ENCODE peak calls at places on chromosomes 11 and 22, in six cellular contexts. F is NAMALWA; Z is body of pancreas; N is fibroblast of the aortic adventitia; J is stimulated activated naive CD4-positive, alpha-beta T cell; H is AG04450. Y is an unnamed sample.

GRCh38 chr22:38490915-38491314 is 15.2 kb downstream of the DDX17 start:
- DNase-seq in Z (peak; percentile 83), J (no peak), H (peak; percentile 54), F (no peak), N (peak; percentile 62), Y (no peak)

GRCh38 chr22:20786536-20786979 is 12.6 kb downstream of the SERPIND1 start:
- DNase-seq in J (no peak), F (no peak), Z (peak; percentile 42), H (no peak), N (no peak), Y (no peak)

GRCh38 chr11:17991799-17992433 is 20.9 kb downstream of the SERGEF start:
- DNase-seq in H (peak; percentile 36), F (peak; percentile 73), N (peak; percentile 72), J (peak; percentile 53), Z (peak; percentile 50), Y (peak; percentile 38)

GRCh38 chr11:44893250-44894216 is 57.1 kb downstream of the TP53I11 start:
- DNase-seq in H (no peak), J (no peak), F (no peak), N (no peak), Z (no peak), Y (no peak)

GRCh38 chr11:77377734-77378133 is 76.2 kb upstream of the GDPD4 start:
- DNase-seq in Z (no peak), N (no peak), F (no peak), J (no peak), H (no peak), Y (no peak)

GRCh38 chr11:834371-835316 is 1.9 kb downstream of the CD151 start:
- DNase-seq in Z (peak; percentile 93), F (no peak), N (peak; percentile 58), H (no peak), J (no peak), Y (no peak)

GRCh38 chr11:78727816-78728215 is 153.2 kb upstream of the NARS2 start:
- DNase-seq in H (no peak), F (no peak), Z (no peak), N (no peak), J (no peak), Y (no peak)

GRCh38 chr11:57276857-57277505 is 39.9 kb upstream of the APLNR start:
- DNase-seq in J (no peak), Z (no peak), N (peak; percentile 65), F (peak; percentile 7), H (no peak), Y (no peak)

GRCh38 chr11:65500262-65501004 is 1.6 kb downstream of the MALAT1 start:
- DNase-seq in J (peak; percentile 60), Z (peak; percentile 59), H (no peak), N (peak; percentile 78), F (peak; percentile 64), Y (peak; percentile 53)

GRCh38 chr11:16167706-16168487 is 188.4 kb downstream of the SOX6 start:
- DNase-seq in Z (no peak), F (no peak), J (no peak), N (no peak), H (no peak), Y (no peak)

GRCh38 chr22:50233223-50233622 is 11.6 kb downstream of the TUBGCP6 start:
- DNase-seq in Z (no peak), N (no peak), H (no peak), J (no peak), F (no peak), Y (no peak)

GRCh38 chr11:34909955-34910354 is 6.2 kb downstream of the APIP start:
- DNase-seq in F (no peak), H (no peak), J (no peak), N (no peak), Z (no peak), Y (no peak)